ENCODE peak calls at places on chromosome 7, in nine cellular contexts. X is HT1080; O is stimulated activated CD8-positive, alpha-beta memory T cell treated with anti-CD3 and anti-CD28 coated beads, Interleukin-15, amount 100 ng/mL, for 1 hour; R is neural progenitor cell; L is NCI-H2171; N is stromal cell of bone marrow; Q is B cell; V is LHCN-M2; P is dermis microvascular lymphatic vessel endothelial cell. W is an unnamed sample.

GRCh38 chr7:142583424-142583823 is 165.8 kb upstream of the PRSS1 start:
- DNase-seq in X (peak), O (no peak), R (peak), L (no peak), N (peak), Q (no peak), V (peak), P (peak), W (no peak)

GRCh38 chr7:27303021-27303420 is 60.4 kb downstream of the EVX1 start:
- DNase-seq in X (no peak), O (no peak), R (no peak), L (peak), N (no peak), Q (no peak), V (no peak), P (no peak), W (no peak)

GRCh38 chr7:12709731-12710502 is 22.5 kb downstream of the ARL4A start:
- DNase-seq in X (no peak), O (no peak), R (no peak), L (no peak), N (no peak), Q (no peak), V (peak), P (no peak), W (no peak)

GRCh38 chr7:1052031-1052818 is 7.9 kb downstream of the GPR146 start:
- DNase-seq in X (no peak), O (no peak), R (no peak), L (no peak), N (no peak), Q (no peak), V (no peak), P (no peak), W (no peak)

GRCh38 chr7:81499262-81500116 is 270.4 kb downstream of the HGF start:
- DNase-seq in X (peak), O (no peak), R (peak), L (peak), N (peak), Q (no peak), V (peak), P (peak), W (no peak)

GRCh38 chr7:148483941-148484340 is 106.6 kb upstream of the C7orf33 start:
- DNase-seq in X (no peak), O (no peak), R (no peak), L (peak), N (no peak), Q (no peak), V (no peak), P (no peak), W (no peak)

GRCh38 chr7:76272872-76273271 is 29.6 kb upstream of the HSPB1 start:
- DNase-seq in X (no peak), O (no peak), R (no peak), L (no peak), N (no peak), Q (no peak), V (no peak), P (no peak), W (no peak)

GRCh38 chr7:121608785-121609184 is 212.7 kb upstream of the FAM3C start:
- DNase-seq in X (no peak), O (no peak), R (no peak), L (peak), N (no peak), Q (no peak), V (no peak), P (no peak), W (no peak)

GRCh38 chr7:102320181-102320580 is 33.5 kb downstream of the SH2B2 start:
- DNase-seq in X (no peak), O (no peak), R (no peak), L (no peak), N (no peak), Q (peak), V (no peak), P (no peak), W (no peak)

GRCh38 chr7:10225265-10225664 is 748.4 kb upstream of the PHF14 start:
- DNase-seq in X (peak), O (no peak), R (peak), L (no peak), N (no peak), Q (no peak), V (no peak), P (peak), W (no peak)

GRCh38 chr7:92645114-92645497 is 54.9 kb upstream of the FAM133B start:
- DNase-seq in X (no peak), O (no peak), R (no peak), L (no peak), N (no peak), Q (no peak), V (no peak), P (no peak), W (no peak)

GRCh38 chr7:77797734-77798393 is 370 bp downstream of the TMEM60 start:
- DNase-seq in X (no peak), O (no peak), R (peak), L (peak), N (peak), Q (no peak), V (no peak), P (no peak), W (no peak)

GRCh38 chr7:141072548-141073172 is 1.2 kb upstream of the TMEM178B start:
- DNase-seq in X (peak), O (no peak), R (peak), L (peak), N (peak), Q (peak), V (peak), P (peak), W (no peak)

GRCh38 chr7:75995052-75995471 is 667 bp upstream of the TMEM120A start:
- DNase-seq in X (no peak), O (no peak), R (peak), L (no peak), N (no peak), Q (no peak), V (no peak), P (no peak), W (no peak)

GRCh38 chr7:130356760-130357611 is 12.4 kb downstream of the CPA5 start:
- DNase-seq in X (peak), O (no peak), R (no peak), L (no peak), N (peak), Q (no peak), V (peak), P (peak), W (no peak)

GRCh38 chr7:135510603-135511183 is 791 bp upstream of the CNOT4 start:
- DNase-seq in X (peak), O (no peak), R (peak), L (peak), N (no peak), Q (no peak), V (peak), P (peak), W (no peak)

GRCh38 chr7:123612024-123612423 is 10.4 kb downstream of the ASB15 start:
- DNase-seq in X (no peak), O (no peak), R (no peak), L (no peak), N (no peak), Q (no peak), V (peak), P (no peak), W (no peak)

GRCh38 chr7:135798104-135798503 is 49.5 kb upstream of the FAM180A start:
- DNase-seq in X (no peak), O (no peak), R (no peak), L (no peak), N (no peak), Q (no peak), V (no peak), P (no peak), W (no peak)

GRCh38 chr7:21969822-21970221 is 24.1 kb upstream of the CDCA7L start:
- DNase-seq in X (no peak), O (no peak), R (no peak), L (no peak), N (no peak), Q (no peak), V (no peak), P (no peak), W (no peak)

GRCh38 chr7:7662527-7662926 is 22.0 kb downstream of the UMAD1 start:
- DNase-seq in X (no peak), O (no peak), R (peak), L (no peak), N (no peak), Q (no peak), V (peak), P (peak), W (no peak)

GRCh38 chr7:82615527-82615926 is 171.9 kb upstream of the CACNA2D1 start:
- DNase-seq in X (no peak), O (no peak), R (no peak), L (no peak), N (no peak), Q (no peak), V (no peak), P (no peak), W (no peak)

GRCh38 chr7:6338551-6339274 is 66.3 kb upstream of the CYTH3 start:
- DNase-seq in X (no peak), O (no peak), R (no peak), L (no peak), N (no peak), Q (no peak), V (no peak), P (no peak), W (no peak)

GRCh38 chr7:140005754-140006503 is 56.8 kb downstream of the PARP12 start:
- DNase-seq in X (peak), O (no peak), R (peak), L (no peak), N (no peak), Q (no peak), V (peak), P (peak), W (no peak)

GRCh38 chr7:115499966-115500365 is 530.6 kb downstream of the TFEC start:
- DNase-seq in X (no peak), O (no peak), R (no peak), L (no peak), N (peak), Q (no peak), V (no peak), P (no peak), W (no peak)

GRCh38 chr7:43905954-43906326 is 456 bp downstream of the URGCP start:
- DNase-seq in X (peak), O (no peak), R (peak), L (peak), N (no peak), Q (no peak), V (peak), P (peak), W (peak)

GRCh38 chr7:41881313-41882130 is 178.6 kb upstream of the INHBA start:
- DNase-seq in X (peak), O (peak), R (no peak), L (no peak), N (no peak), Q (peak), V (no peak), P (peak), W (peak)

GRCh38 chr7:118472581-118472980 is 248.1 kb downstream of the ANKRD7 start:
- DNase-seq in X (no peak), O (no peak), R (no peak), L (no peak), N (no peak), Q (no peak), V (no peak), P (no peak), W (no peak)

GRCh38 chr7:12815871-12816270 is 128.4 kb downstream of the ARL4A start:
- DNase-seq in X (no peak), O (no peak), R (no peak), L (no peak), N (no peak), Q (no peak), V (no peak), P (no peak), W (no peak)

GRCh38 chr7:158783595-158783994 is 45.7 kb downstream of the ESYT2 start:
- DNase-seq in X (no peak), O (no peak), R (no peak), L (no peak), N (no peak), Q (no peak), V (no peak), P (no peak), W (no peak)

GRCh38 chr7:95169678-95170077 is 154.7 kb downstream of the PON1 start:
- DNase-seq in X (no peak), O (no peak), R (no peak), L (no peak), N (peak), Q (no peak), V (peak), P (peak), W (no peak)

GRCh38 chr7:50667789-50668226 is 102.6 kb upstream of the DDC start:
- DNase-seq in X (no peak), O (no peak), R (no peak), L (no peak), N (peak), Q (no peak), V (no peak), P (peak), W (no peak)

GRCh38 chr7:100147278-100147677 is 1.4 kb upstream of the LAMTOR4 start:
- DNase-seq in X (no peak), O (no peak), R (no peak), L (no peak), N (no peak), Q (no peak), V (no peak), P (no peak), W (no peak)

W was measured in activated gamma-delta T cell treated with Interleukin-2 at 50 U/mL for 16 hours.